ENCODE peak calls at places on chromosomes 11 and 22, in eight cellular contexts. One of them, this sample, is unnamed.

GRCh38 chr11:86748296-86748695 is 52.0 kb upstream of the PRSS23 start:
- DNase-seq in transverse colon: no peak
- DNase-seq in esophagus squamous epithelium: no peak
- DNase-seq in fibroblast of mammary gland: peak
- DNase-seq in neural crest cell: no peak
- DNase-seq in GM13977: no peak
- DNase-seq in WTC11: no peak
- DNase-seq in astrocyte: peak
- DNase-seq in this sample: no peak

GRCh38 chr11:34960277-34960676 is 43.9 kb downstream of the PDHX start:
- DNase-seq in transverse colon: no peak
- DNase-seq in esophagus squamous epithelium: no peak
- DNase-seq in fibroblast of mammary gland: no peak
- DNase-seq in neural crest cell: no peak
- DNase-seq in GM13977: no peak
- DNase-seq in WTC11: no peak
- DNase-seq in astrocyte: no peak
- DNase-seq in this sample: no peak

GRCh38 chr11:116596346-116597260 is 176.2 kb downstream of the BUD13 start:
- DNase-seq in transverse colon: no peak
- DNase-seq in esophagus squamous epithelium: no peak
- DNase-seq in fibroblast of mammary gland: no peak
- DNase-seq in neural crest cell: no peak
- DNase-seq in GM13977: no peak
- DNase-seq in WTC11: no peak
- DNase-seq in astrocyte: no peak
- DNase-seq in this sample: no peak

GRCh38 chr22:27825174-27825573 is 23.6 kb upstream of the MN1 start:
- DNase-seq in transverse colon: no peak
- DNase-seq in esophagus squamous epithelium: no peak
- DNase-seq in fibroblast of mammary gland: peak
- DNase-seq in neural crest cell: peak
- DNase-seq in GM13977: no peak
- DNase-seq in WTC11: peak
- DNase-seq in astrocyte: no peak
- DNase-seq in this sample: no peak

GRCh38 chr11:62540804-62541671 is 5.6 kb downstream of the AHNAK start:
- DNase-seq in transverse colon: peak
- DNase-seq in esophagus squamous epithelium: no peak
- DNase-seq in fibroblast of mammary gland: peak
- DNase-seq in neural crest cell: no peak
- DNase-seq in GM13977: peak
- DNase-seq in WTC11: no peak
- DNase-seq in astrocyte: no peak
- DNase-seq in this sample: no peak

GRCh38 chr22:41237707-41238569 is 2.8 kb downstream of the CHADL start:
- DNase-seq in transverse colon: peak
- DNase-seq in esophagus squamous epithelium: no peak
- DNase-seq in fibroblast of mammary gland: peak
- DNase-seq in neural crest cell: peak
- DNase-seq in GM13977: peak
- DNase-seq in WTC11: peak
- DNase-seq in astrocyte: no peak
- DNase-seq in this sample: peak

GRCh38 chr11:126628790-126629621 is 273.5 kb downstream of the ST3GAL4 start:
- DNase-seq in transverse colon: no peak
- DNase-seq in esophagus squamous epithelium: no peak
- DNase-seq in fibroblast of mammary gland: peak
- DNase-seq in neural crest cell: no peak
- DNase-seq in GM13977: no peak
- DNase-seq in WTC11: no peak
- DNase-seq in astrocyte: no peak
- DNase-seq in this sample: no peak

GRCh38 chr11:131897976-131898375 is 527.6 kb downstream of the NTM start:
- DNase-seq in transverse colon: no peak
- DNase-seq in esophagus squamous epithelium: no peak
- DNase-seq in fibroblast of mammary gland: peak
- DNase-seq in neural crest cell: no peak
- DNase-seq in GM13977: no peak
- DNase-seq in WTC11: no peak
- DNase-seq in astrocyte: peak
- DNase-seq in this sample: no peak

GRCh38 chr11:16280256-16280682 is 76.1 kb downstream of the SOX6 start:
- DNase-seq in transverse colon: peak
- DNase-seq in esophagus squamous epithelium: no peak
- DNase-seq in fibroblast of mammary gland: peak
- DNase-seq in neural crest cell: no peak
- DNase-seq in GM13977: no peak
- DNase-seq in WTC11: no peak
- DNase-seq in astrocyte: peak
- DNase-seq in this sample: no peak

GRCh38 chr11:131408011-131408640 is 37.7 kb downstream of the NTM start:
- DNase-seq in transverse colon: no peak
- DNase-seq in esophagus squamous epithelium: no peak
- DNase-seq in fibroblast of mammary gland: peak
- DNase-seq in neural crest cell: peak
- DNase-seq in GM13977: peak
- DNase-seq in WTC11: peak
- DNase-seq in astrocyte: peak
- DNase-seq in this sample: no peak

GRCh38 chr11:8586184-8586583 is 7.8 kb downstream of the STK33 start:
- DNase-seq in transverse colon: no peak
- DNase-seq in esophagus squamous epithelium: no peak
- DNase-seq in fibroblast of mammary gland: no peak
- DNase-seq in neural crest cell: no peak
- DNase-seq in GM13977: no peak
- DNase-seq in WTC11: no peak
- DNase-seq in astrocyte: no peak
- DNase-seq in this sample: no peak

GRCh38 chr11:103338621-103339484 is 229.6 kb downstream of the DYNC2H1 start:
- DNase-seq in transverse colon: no peak
- DNase-seq in esophagus squamous epithelium: no peak
- DNase-seq in fibroblast of mammary gland: peak
- DNase-seq in neural crest cell: no peak
- DNase-seq in GM13977: no peak
- DNase-seq in WTC11: peak
- DNase-seq in astrocyte: peak
- DNase-seq in this sample: no peak

GRCh38 chr11:40188848-40189247 is 1270.6 kb downstream of the LRRC4C start:
- DNase-seq in transverse colon: no peak
- DNase-seq in esophagus squamous epithelium: no peak
- DNase-seq in fibroblast of mammary gland: no peak
- DNase-seq in neural crest cell: no peak
- DNase-seq in GM13977: no peak
- DNase-seq in WTC11: no peak
- DNase-seq in astrocyte: no peak
- DNase-seq in this sample: no peak

GRCh38 chr11:116374085-116374484 is 398.7 kb downstream of the BUD13 start:
- DNase-seq in transverse colon: no peak
- DNase-seq in esophagus squamous epithelium: no peak
- DNase-seq in fibroblast of mammary gland: no peak
- DNase-seq in neural crest cell: no peak
- DNase-seq in GM13977: no peak
- DNase-seq in WTC11: no peak
- DNase-seq in astrocyte: no peak
- DNase-seq in this sample: no peak

GRCh38 chr11:9017773-9018172 is 14.0 kb upstream of the NRIP3 start:
- DNase-seq in transverse colon: peak
- DNase-seq in esophagus squamous epithelium: no peak
- DNase-seq in fibroblast of mammary gland: peak
- DNase-seq in neural crest cell: no peak
- DNase-seq in GM13977: no peak
- DNase-seq in WTC11: no peak
- DNase-seq in astrocyte: no peak
- DNase-seq in this sample: no peak

GRCh38 chr11:65077466-65077865 is 6.4 kb downstream of the CDCA5 start:
- DNase-seq in transverse colon: no peak
- DNase-seq in esophagus squamous epithelium: no peak
- DNase-seq in fibroblast of mammary gland: peak
- DNase-seq in neural crest cell: no peak
- DNase-seq in GM13977: no peak
- DNase-seq in WTC11: no peak
- DNase-seq in astrocyte: no peak
- DNase-seq in this sample: no peak

GRCh38 chr22:38468761-38469305 is 937 bp downstream of the KDELR3 start:
- DNase-seq in transverse colon: no peak
- DNase-seq in esophagus squamous epithelium: no peak
- DNase-seq in fibroblast of mammary gland: no peak
- DNase-seq in neural crest cell: no peak
- DNase-seq in GM13977: peak
- DNase-seq in WTC11: no peak
- DNase-seq in astrocyte: no peak
- DNase-seq in this sample: no peak

GRCh38 chr22:38465673-38466490 is 2.0 kb upstream of the KDELR3 start:
- DNase-seq in transverse colon: peak
- DNase-seq in esophagus squamous epithelium: no peak
- DNase-seq in fibroblast of mammary gland: peak
- DNase-seq in neural crest cell: no peak
- DNase-seq in GM13977: no peak
- DNase-seq in WTC11: no peak
- DNase-seq in astrocyte: no peak
- DNase-seq in this sample: no peak

GRCh38 chr22:38467438-38467903 is 425 bp upstream of the KDELR3 start:
- DNase-seq in transverse colon: peak
- DNase-seq in esophagus squamous epithelium: no peak
- DNase-seq in fibroblast of mammary gland: no peak
- DNase-seq in neural crest cell: no peak
- DNase-seq in GM13977: no peak
- DNase-seq in WTC11: peak
- DNase-seq in astrocyte: no peak
- DNase-seq in this sample: no peak

GRCh38 chr22:38469306-38469781 is 1.4 kb downstream of the KDELR3 start:
- DNase-seq in transverse colon: no peak
- DNase-seq in esophagus squamous epithelium: no peak
- DNase-seq in fibroblast of mammary gland: no peak
- DNase-seq in neural crest cell: no peak
- DNase-seq in GM13977: peak
- DNase-seq in WTC11: no peak
- DNase-seq in astrocyte: no peak
- DNase-seq in this sample: no peak

DNA sequence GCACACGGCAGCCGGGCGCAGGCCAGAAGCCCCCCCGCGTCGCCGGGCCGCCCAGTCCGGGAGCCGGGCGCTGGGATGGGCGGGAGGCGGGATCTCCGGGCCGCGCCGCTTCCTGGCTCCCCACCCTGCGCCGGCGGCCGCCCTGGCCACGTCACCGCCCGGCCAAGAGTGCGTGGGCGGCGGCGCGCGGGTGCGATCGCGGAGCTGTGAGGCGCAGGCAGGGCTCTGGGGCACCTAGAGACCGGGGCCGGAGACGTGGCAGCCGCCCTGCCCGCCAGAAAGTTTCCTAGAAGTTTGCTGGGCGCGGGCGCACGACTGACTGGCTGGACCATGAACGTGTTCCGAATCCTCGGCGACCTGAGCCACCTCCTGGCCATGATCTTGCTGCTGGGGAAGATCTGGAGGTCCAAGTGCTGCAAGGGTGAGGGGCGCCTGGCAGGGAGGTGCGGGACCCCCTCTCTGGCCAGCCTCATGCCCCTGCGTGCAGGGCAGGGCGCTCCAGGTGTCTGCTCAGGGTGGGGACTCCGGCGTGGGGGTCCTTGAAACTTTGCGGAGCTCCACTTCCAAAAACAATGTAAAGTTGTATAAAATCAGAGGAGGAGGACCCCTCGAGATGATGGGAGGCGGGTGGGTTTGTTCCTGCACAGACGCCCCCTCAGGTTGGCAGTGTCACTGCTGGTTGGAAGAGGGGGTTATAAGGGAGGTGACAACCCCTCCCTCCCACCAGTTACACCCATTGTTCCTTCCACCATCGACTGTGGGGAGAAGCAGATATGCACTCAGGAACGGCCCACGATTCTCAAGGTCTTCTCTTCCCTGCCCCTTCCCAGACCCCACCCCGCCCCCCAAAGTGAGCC is at the start of gene KDELR3:
- DNase-seq in transverse colon: peak
- DNase-seq in esophagus squamous epithelium: no peak
- DNase-seq in fibroblast of mammary gland: peak
- DNase-seq in neural crest cell: no peak
- DNase-seq in GM13977: peak
- DNase-seq in WTC11: peak
- DNase-seq in astrocyte: peak
- DNase-seq in this sample: no peak
- TF ChIP-seq CTCF in transverse colon: peak
- TF ChIP-seq CTCF in esophagus squamous epithelium: no peak
- TF ChIP-seq CTCF in fibroblast of mammary gland: peak
- TF ChIP-seq CTCF in neural crest cell: peak
- TF ChIP-seq CTCF in GM13977: peak
- TF ChIP-seq CTCF in WTC11: no peak
- TF ChIP-seq CTCF in astrocyte: no peak
- TF ChIP-seq CTCF in this sample: peak

DNA sequence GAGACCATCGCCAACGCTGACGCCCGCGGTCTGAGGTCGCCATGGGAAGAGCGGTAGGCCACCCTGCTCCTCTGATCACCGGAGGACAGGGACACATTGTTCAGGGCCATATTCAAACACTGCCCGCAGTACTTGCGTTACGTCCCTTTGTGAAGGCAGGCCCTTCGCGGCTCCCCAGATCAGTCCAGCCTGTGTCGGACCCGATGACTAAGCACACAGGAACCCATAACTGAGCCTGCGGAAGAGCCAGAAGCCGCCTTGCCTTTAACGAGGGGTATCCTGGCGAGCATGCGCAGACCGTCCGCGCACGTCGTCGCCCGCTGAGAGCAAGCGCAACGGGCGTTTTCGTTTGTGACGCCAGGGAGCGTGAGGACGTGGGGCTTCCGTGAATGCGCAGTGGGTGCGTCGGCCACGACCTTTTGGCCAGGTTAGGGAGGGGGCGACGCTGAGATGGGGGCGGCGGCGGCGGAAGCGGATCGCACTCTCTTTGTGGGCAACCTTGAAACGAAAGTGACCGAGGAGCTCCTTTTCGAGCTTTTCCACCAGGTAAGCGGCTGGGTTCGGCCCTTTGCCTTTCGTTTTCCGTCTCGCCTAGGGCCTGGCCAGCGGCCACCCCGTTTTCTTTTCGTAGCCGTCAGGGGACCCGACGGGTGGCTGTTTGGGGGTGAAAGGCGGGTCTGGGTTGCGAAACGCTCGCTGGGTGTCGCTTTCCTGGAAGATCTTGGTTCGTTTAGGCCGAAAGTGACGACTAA is at the start of the genes C11orf71 and RBM7:
- DNase-seq in transverse colon: peak
- DNase-seq in esophagus squamous epithelium: peak
- DNase-seq in fibroblast of mammary gland: peak
- DNase-seq in neural crest cell: peak
- DNase-seq in GM13977: peak
- DNase-seq in WTC11: peak
- DNase-seq in astrocyte: peak
- DNase-seq in this sample: peak
- TF ChIP-seq CTCF in transverse colon: no peak
- TF ChIP-seq CTCF in esophagus squamous epithelium: no peak
- TF ChIP-seq CTCF in fibroblast of mammary gland: no peak
- TF ChIP-seq CTCF in neural crest cell: peak
- TF ChIP-seq CTCF in GM13977: peak
- TF ChIP-seq CTCF in WTC11: no peak
- TF ChIP-seq CTCF in astrocyte: no peak
- TF ChIP-seq CTCF in this sample: no peak

GRCh38 chr11:45663486-45664375 is 1.7 kb downstream of the CHST1 start:
- DNase-seq in transverse colon: no peak
- DNase-seq in esophagus squamous epithelium: no peak
- DNase-seq in fibroblast of mammary gland: peak
- DNase-seq in neural crest cell: no peak
- DNase-seq in GM13977: no peak
- DNase-seq in WTC11: no peak
- DNase-seq in astrocyte: no peak
- DNase-seq in this sample: no peak
- TF ChIP-seq CTCF in transverse colon: no peak
- TF ChIP-seq CTCF in esophagus squamous epithelium: no peak
- TF ChIP-seq CTCF in fibroblast of mammary gland: no peak
- TF ChIP-seq CTCF in neural crest cell: no peak
- TF ChIP-seq CTCF in GM13977: no peak
- TF ChIP-seq CTCF in WTC11: no peak
- TF ChIP-seq CTCF in astrocyte: no peak
- TF ChIP-seq CTCF in this sample: no peak

GRCh38 chr11:36619502-36619901 is 21.5 kb upstream of the RAG2 start:
- DNase-seq in transverse colon: no peak
- DNase-seq in esophagus squamous epithelium: no peak
- DNase-seq in fibroblast of mammary gland: no peak
- DNase-seq in neural crest cell: no peak
- DNase-seq in GM13977: no peak
- DNase-seq in WTC11: no peak
- DNase-seq in astrocyte: no peak
- DNase-seq in this sample: no peak
- TF ChIP-seq CTCF in transverse colon: no peak
- TF ChIP-seq CTCF in esophagus squamous epithelium: no peak
- TF ChIP-seq CTCF in fibroblast of mammary gland: no peak
- TF ChIP-seq CTCF in neural crest cell: no peak
- TF ChIP-seq CTCF in GM13977: no peak
- TF ChIP-seq CTCF in WTC11: no peak
- TF ChIP-seq CTCF in astrocyte: no peak
- TF ChIP-seq CTCF in this sample: no peak